ENCODE peak calls at places on chromosomes 11 and 22, in four cellular contexts. One of them, this sample, is unnamed.

GRCh38 chr11:10382518-10382917 is 72.5 kb upstream of the AMPD3 start:
- DNase-seq in GM12891: no peak
- DNase-seq in K562: peak; percentile 88
- DNase-seq in GM12878: no peak
- DNase-seq in this sample: no peak

GRCh38 chr22:49369726-49370717 is 457.7 kb downstream of the BRD1 start:
- DNase-seq in GM12891: no peak
- DNase-seq in K562: no peak
- DNase-seq in GM12878: no peak
- DNase-seq in this sample: no peak

GRCh38 chr22:29994027-29994715 is 86.1 kb upstream of the HORMAD2 start:
- DNase-seq in GM12891: no peak
- DNase-seq in K562: no peak
- DNase-seq in GM12878: no peak
- DNase-seq in this sample: peak; percentile 33

GRCh38 chr11:118921929-118922744 is 3.6 kb downstream of the BCL9L start:
- DNase-seq in GM12891: no peak
- DNase-seq in K562: no peak
- DNase-seq in GM12878: no peak
- DNase-seq in this sample: no peak

GRCh38 chr22:22578702-22579424 is 19.8 kb upstream of the PRAME start:
- DNase-seq in GM12891: no peak
- DNase-seq in K562: peak; percentile 77
- DNase-seq in GM12878: no peak
- DNase-seq in this sample: no peak

GRCh38 chr11:119055901-119056300 is 1.1 kb downstream of the HYOU1 start:
- DNase-seq in GM12891: no peak
- DNase-seq in K562: peak; percentile 15
- DNase-seq in GM12878: no peak
- DNase-seq in this sample: no peak

GRCh38 chr22:44352378-44353062 is 39.8 kb upstream of the SHISAL1 start:
- DNase-seq in GM12891: no peak
- DNase-seq in K562: no peak
- DNase-seq in GM12878: no peak
- DNase-seq in this sample: no peak

GRCh38 chr11:117828641-117829368 is 4.3 kb upstream of the FXYD2 start:
- DNase-seq in GM12891: no peak
- DNase-seq in K562: peak; percentile 34
- DNase-seq in GM12878: no peak
- DNase-seq in this sample: no peak

GRCh38 chr11:117461396-117462182 is 133.9 kb downstream of the CEP164 start:
- DNase-seq in GM12891: no peak
- DNase-seq in K562: no peak
- DNase-seq in GM12878: no peak
- DNase-seq in this sample: no peak

GRCh38 chr11:78787696-78788095 is 213.0 kb upstream of the NARS2 start:
- DNase-seq in GM12891: no peak
- DNase-seq in K562: no peak
- DNase-seq in GM12878: no peak
- DNase-seq in this sample: no peak

GRCh38 chr11:119764108-119764874 is 35.3 kb upstream of the NECTIN1 start:
- DNase-seq in GM12891: no peak
- DNase-seq in K562: no peak
- DNase-seq in GM12878: no peak
- DNase-seq in this sample: no peak

GRCh38 chr11:124670732-124671131 is 2.8 kb downstream of the SIAE start:
- DNase-seq in GM12891: no peak
- DNase-seq in K562: no peak
- DNase-seq in GM12878: no peak
- DNase-seq in this sample: peak; percentile 83

GRCh38 chr11:88103337-88104206 is 71.7 kb downstream of the RAB38 start:
- DNase-seq in GM12891: peak; percentile 4
- DNase-seq in K562: peak; percentile 33
- DNase-seq in GM12878: peak; percentile 53
- DNase-seq in this sample: peak; percentile 74

GRCh38 chr11:26420331-26420730 is 88.4 kb downstream of the ANO3 start:
- DNase-seq in GM12891: no peak
- DNase-seq in K562: no peak
- DNase-seq in GM12878: no peak
- DNase-seq in this sample: no peak

GRCh38 chr11:119710417-119710816 is 18.6 kb downstream of the NECTIN1 start:
- DNase-seq in GM12891: no peak
- DNase-seq in K562: no peak
- DNase-seq in GM12878: no peak
- DNase-seq in this sample: no peak

GRCh38 chr11:1654388-1655167 is 25.0 kb downstream of the KRTAP5-5 start:
- DNase-seq in GM12891: no peak
- DNase-seq in K562: no peak
- DNase-seq in GM12878: no peak
- DNase-seq in this sample: no peak

GRCh38 chr22:22327723-22328122 is 83.1 kb downstream of the VPREB1 start:
- DNase-seq in GM12891: no peak
- DNase-seq in K562: no peak
- DNase-seq in GM12878: no peak
- DNase-seq in this sample: no peak

GRCh38 chr11:69203901-69204245 is 48.1 kb downstream of the SMIM38 start:
- DNase-seq in GM12891: no peak
- DNase-seq in K562: no peak
- DNase-seq in GM12878: no peak
- DNase-seq in this sample: no peak

GRCh38 chr11:86741489-86742435 is 58.6 kb upstream of the PRSS23 start:
- DNase-seq in GM12891: no peak
- DNase-seq in K562: no peak
- DNase-seq in GM12878: no peak
- DNase-seq in this sample: no peak

GRCh38 chr11:119093951-119094815 is 7.5 kb downstream of the DPAGT1 start:
- DNase-seq in GM12891: no peak
- DNase-seq in K562: peak; percentile 6
- DNase-seq in GM12878: no peak
- DNase-seq in this sample: peak; percentile 30

GRCh38 chr22:39177456-39177775 is 24.9 kb upstream of the CBX7 start:
- DNase-seq in GM12891: no peak
- DNase-seq in K562: no peak
- DNase-seq in GM12878: no peak
- DNase-seq in this sample: no peak

GRCh38 chr11:65493367-65494176 is 5.3 kb upstream of the MALAT1 start:
- DNase-seq in GM12891: no peak
- DNase-seq in K562: no peak
- DNase-seq in GM12878: no peak
- DNase-seq in this sample: no peak

GRCh38 chr11:16397355-16397754 is 41.0 kb upstream of the SOX6 start:
- DNase-seq in GM12891: no peak
- DNase-seq in K562: no peak
- DNase-seq in GM12878: no peak
- DNase-seq in this sample: no peak

GRCh38 chr11:9708544-9708943 is 44.7 kb downstream of the SWAP70 start:
- DNase-seq in GM12891: no peak
- DNase-seq in K562: no peak
- DNase-seq in GM12878: no peak
- DNase-seq in this sample: no peak

DNA sequence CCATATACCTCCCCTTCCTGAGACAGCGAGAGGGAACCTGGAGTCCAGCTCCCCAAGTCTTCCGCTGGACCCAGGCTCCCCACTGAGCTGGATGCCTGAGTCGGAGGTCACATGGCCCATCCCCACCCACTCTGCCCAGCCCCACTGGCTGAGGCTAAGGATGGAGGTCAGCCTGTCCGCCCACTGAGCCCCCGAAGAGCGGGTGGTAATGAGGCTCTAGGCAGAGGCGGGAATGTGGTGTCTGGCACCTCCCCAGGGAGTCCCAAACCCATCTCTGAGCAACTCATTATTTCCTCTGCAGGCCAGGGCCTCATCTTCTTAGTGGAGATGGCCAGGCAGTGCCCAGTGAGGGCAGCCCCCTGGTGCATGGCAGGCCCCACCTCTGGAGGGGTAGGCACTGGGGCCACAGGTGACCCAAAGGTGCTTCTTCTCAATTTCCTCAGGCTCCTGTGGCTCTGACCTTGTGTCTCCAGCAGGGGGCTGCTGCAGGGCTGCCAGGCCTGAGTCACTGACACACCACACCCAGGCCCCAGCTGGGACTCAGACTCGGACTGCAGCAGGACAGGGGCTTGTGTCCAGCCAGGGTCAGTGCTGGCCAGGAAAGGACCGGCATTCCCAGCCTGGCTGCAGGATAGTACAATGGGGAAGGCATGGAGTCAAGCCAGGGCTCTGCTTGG is 10.2 kb upstream of the PDE2A start:
- DNase-seq in GM12891: peak; percentile 84
- DNase-seq in K562: peak; percentile 79
- DNase-seq in GM12878: no peak
- DNase-seq in this sample: no peak
- TF ChIP-seq SPI1 in GM12891: no peak
- TF ChIP-seq SPI1 in K562: no peak
- TF ChIP-seq SPI1 in GM12878: no peak
- TF ChIP-seq SPI1 in this sample: no peak

GRCh38 chr11:61752117-61752924 is at the start of gene MYRF:
- DNase-seq in GM12891: peak; percentile 74
- DNase-seq in K562: peak; percentile 88
- DNase-seq in GM12878: no peak
- DNase-seq in this sample: peak; percentile 17
- TF ChIP-seq SPI1 in GM12891: no peak
- TF ChIP-seq SPI1 in K562: no peak
- TF ChIP-seq SPI1 in GM12878: no peak
- TF ChIP-seq SPI1 in this sample: no peak

GRCh38 chr11:11459578-11459977 is 106.5 kb upstream of the CSNK2A3 start:
- DNase-seq in GM12891: no peak
- DNase-seq in K562: no peak
- DNase-seq in GM12878: no peak
- DNase-seq in this sample: no peak

GRCh38 chr11:11465280-11465679 is 112.2 kb upstream of the CSNK2A3 start:
- DNase-seq in GM12891: no peak
- DNase-seq in K562: no peak
- DNase-seq in GM12878: no peak
- DNase-seq in this sample: no peak

GRCh38 chr11:11461473-11461872 is 108.4 kb upstream of the CSNK2A3 start:
- DNase-seq in GM12891: no peak
- DNase-seq in K562: no peak
- DNase-seq in GM12878: no peak
- DNase-seq in this sample: no peak

GRCh38 chr11:11464555-11464954 is 111.5 kb upstream of the CSNK2A3 start:
- DNase-seq in GM12891: no peak
- DNase-seq in K562: no peak
- DNase-seq in GM12878: no peak
- DNase-seq in this sample: no peak

DNA sequence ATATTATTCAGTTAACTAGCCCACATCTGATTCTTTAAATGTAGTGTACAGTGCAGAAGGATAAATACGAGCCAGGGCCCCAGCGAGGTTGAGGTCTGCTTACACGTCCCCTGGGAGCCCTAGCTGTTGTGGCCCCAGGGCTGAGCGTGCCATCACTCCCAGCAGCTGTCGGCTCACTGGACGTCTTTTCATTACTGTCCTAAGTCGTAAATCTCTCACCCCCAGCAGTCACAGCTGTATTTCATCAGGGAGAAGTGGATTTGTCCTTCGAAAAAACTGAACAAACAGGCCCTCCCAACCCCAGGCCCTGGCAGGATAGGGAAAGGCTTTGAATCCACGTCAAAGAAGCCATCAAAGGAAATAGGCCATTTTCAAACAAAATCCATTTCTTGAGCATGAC is 110.3 kb upstream of the CSNK2A3 start:
- DNase-seq in GM12891: no peak
- DNase-seq in K562: no peak
- DNase-seq in GM12878: no peak
- DNase-seq in this sample: no peak
- TF ChIP-seq SPI1 in GM12891: no peak
- TF ChIP-seq SPI1 in K562: no peak
- TF ChIP-seq SPI1 in GM12878: no peak
- TF ChIP-seq SPI1 in this sample: no peak

DNA sequence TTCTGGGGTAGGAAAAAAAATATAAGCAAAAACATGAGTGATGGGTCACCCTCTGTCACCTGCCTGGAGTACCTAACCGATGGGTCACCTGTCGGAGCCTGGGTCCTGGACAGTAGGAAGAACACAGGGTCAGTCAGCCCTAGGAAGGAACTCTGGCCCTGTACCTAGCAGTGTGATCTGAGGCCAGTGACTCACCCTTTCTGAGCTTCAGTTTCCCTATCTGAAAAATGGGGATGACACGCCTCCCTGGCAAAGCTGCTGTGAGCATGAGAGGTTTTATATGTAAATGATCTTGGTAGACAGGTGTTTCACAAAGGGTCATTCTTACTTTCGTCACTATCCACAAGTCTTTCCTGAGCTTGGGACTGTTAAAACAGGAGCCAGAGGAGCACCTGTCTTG is 182.0 kb downstream of the ST3GAL4 start:
- DNase-seq in GM12891: no peak
- DNase-seq in K562: no peak
- DNase-seq in GM12878: no peak
- DNase-seq in this sample: no peak
- TF ChIP-seq SPI1 in GM12891: no peak
- TF ChIP-seq SPI1 in K562: no peak
- TF ChIP-seq SPI1 in GM12878: no peak
- TF ChIP-seq SPI1 in this sample: no peak

This sample was measured in HL-60.